ENCODE peak calls at places on chromosomes 6 and 20, in ten cellular contexts. Z, O, N, R, G, Y, J, B, L and S are unnamed samples. For H3K9me3, the result is how much of the 10 kb centered on the place peaks cover.

GRCh38 chr20:1894951-1895673 is at the start of gene SIRPA:
- DNase-seq in Z (no peak), Y (peak), B (no peak), G (peak), L (peak), O (no peak), J (no peak), R (peak), N (no peak), S (peak)

GRCh38 chr6:12009904-12010634 is 2.0 kb upstream of the HIVEP1 start:
- DNase-seq in R (peak), B (no peak), L (no peak), O (no peak), G (no peak), J (no peak), N (no peak), Z (no peak), Y (no peak), S (no peak)

GRCh38 chr6:89243331-89243629 is 26.1 kb upstream of the GABRR1 start:
- DNase-seq in Y (no peak), O (peak), G (no peak), B (no peak), R (no peak), N (no peak), L (no peak), Z (no peak), J (no peak), S (no peak)

GRCh38 chr20:32848846-32849245 is 9.9 kb upstream of the EFCAB8 start:
- DNase-seq in Z (no peak), R (no peak), J (no peak), G (no peak), Y (no peak), O (no peak), B (no peak), N (no peak), L (no peak), S (no peak)

GRCh38 chr6:7730852-7731251 is 5.0 kb downstream of the BMP6 start:
- DNase-seq in R (peak), Y (no peak), N (no peak), L (no peak), J (no peak), B (no peak), G (no peak), Z (peak), O (peak), S (no peak)

GRCh38 chr20:44137210-44137781 is 49.7 kb downstream of the JPH2 start:
- DNase-seq in R (no peak), G (peak), N (no peak), O (no peak), B (no peak), L (no peak), J (no peak), Z (peak), Y (peak), S (peak)

GRCh38 chr20:53162251-53162835 is 190.2 kb downstream of the TSHZ2 start:
- DNase-seq in G (peak), L (no peak), Y (peak), B (no peak), Z (no peak), J (no peak), N (no peak), R (peak), O (no peak), S (peak)

GRCh38 chr6:166157930-166158617 is 9.6 kb downstream of the TBXT start:
- DNase-seq in O (no peak), Y (no peak), G (no peak), R (no peak), L (no peak), B (no peak), J (no peak), N (no peak), Z (no peak), S (peak)

GRCh38 chr6:5259428-5259827 is 1.3 kb downstream of the LYRM4 start:
- DNase-seq in R (no peak), O (no peak), Y (no peak), B (no peak), Z (no peak), J (no peak), N (no peak), L (no peak), G (no peak), S (no peak)

GRCh38 chr20:36541227-36542018 is at the start of gene MYL9:
- DNase-seq in Z (peak), G (peak), J (no peak), B (no peak), N (no peak), O (no peak), L (peak), R (peak), Y (peak), S (peak)

GRCh38 chr6:43468240-43468639 is 9.1 kb upstream of the TJAP1 start:
- DNase-seq in J (no peak), Y (no peak), B (no peak), L (no peak), N (no peak), G (no peak), R (no peak), Z (no peak), O (no peak), S (no peak)

GRCh38 chr6:5096482-5096881 is 11.3 kb downstream of the PPP1R3G start:
- DNase-seq in N (no peak), G (peak), L (no peak), O (no peak), Z (no peak), B (no peak), Y (no peak), R (no peak), J (no peak), S (peak)

GRCh38 chr20:21971436-21971835 is 266.0 kb downstream of the PAX1 start:
- DNase-seq in G (no peak), J (no peak), R (no peak), B (no peak), L (no peak), O (no peak), Z (no peak), Y (no peak), N (no peak), S (no peak)

GRCh38 chr20:34445177-34446065 is 70.8 kb upstream of the DYNLRB1 start:
- DNase-seq in L (no peak), J (no peak), Z (no peak), N (no peak), B (no peak), G (no peak), O (no peak), Y (no peak), R (no peak), S (no peak)

GRCh38 chr20:62702886-62703852 is 5.5 kb upstream of the NTSR1 start:
- DNase-seq in Z (peak), L (no peak), N (no peak), B (no peak), O (peak), G (peak), J (no peak), R (peak), Y (peak), S (peak)

DNA sequence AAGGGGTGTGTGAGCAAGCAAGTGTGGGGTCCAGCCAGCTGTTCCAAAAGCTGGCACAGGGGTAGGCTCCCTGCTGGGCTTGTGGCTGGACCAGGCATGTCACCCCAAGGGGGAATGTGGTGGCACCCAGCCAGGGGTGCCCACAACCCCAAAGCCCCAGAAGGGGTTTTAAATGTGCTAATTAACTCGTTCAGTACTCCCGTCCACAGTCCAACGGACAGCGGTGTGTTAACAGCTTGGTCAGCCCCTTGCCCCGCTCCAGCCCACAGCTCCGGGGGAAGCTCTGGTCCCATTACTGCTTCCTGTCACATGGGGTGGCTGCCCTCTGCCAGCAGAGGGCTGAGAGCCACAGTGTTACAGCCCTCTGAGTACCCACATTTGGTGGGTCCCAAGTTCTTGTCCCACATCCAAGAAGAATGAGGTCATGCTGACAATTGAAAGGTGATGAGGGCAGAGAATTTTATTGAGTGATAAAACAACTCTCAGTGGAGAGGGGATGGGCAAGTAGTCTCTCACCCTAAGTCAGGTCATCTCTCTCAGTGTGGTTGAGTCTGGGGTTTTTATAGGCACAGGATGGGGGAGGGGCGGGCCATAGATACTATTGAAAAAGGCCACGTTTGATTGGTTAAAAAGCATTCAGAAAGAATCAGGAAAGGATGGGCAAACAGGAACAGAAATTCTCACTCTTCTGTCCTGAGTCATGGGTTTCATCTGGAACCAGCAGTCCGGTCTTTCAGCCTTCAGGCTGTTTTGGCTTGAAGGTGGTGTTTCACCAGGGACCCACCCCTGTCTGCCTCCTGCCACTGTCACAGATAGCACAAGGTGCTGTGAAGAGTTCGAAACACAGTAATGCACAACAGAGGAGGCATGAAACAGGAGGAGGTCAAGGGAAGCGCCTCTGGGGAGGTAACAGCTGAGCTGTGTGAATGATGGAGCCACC is 238.5 kb downstream of the NFATC2 start:
- DNase-seq in J (no peak), N (no peak), Y (no peak), L (no peak), G (no peak), O (no peak), B (no peak), Z (no peak), R (no peak), S (no peak)
- H3K9me3 ChIP-seq in J (under half), N (under half), Y (under half), L (under half), G (under half), O (under half), B (under half), Z (under half), R (under half), S (under half)

DNA sequence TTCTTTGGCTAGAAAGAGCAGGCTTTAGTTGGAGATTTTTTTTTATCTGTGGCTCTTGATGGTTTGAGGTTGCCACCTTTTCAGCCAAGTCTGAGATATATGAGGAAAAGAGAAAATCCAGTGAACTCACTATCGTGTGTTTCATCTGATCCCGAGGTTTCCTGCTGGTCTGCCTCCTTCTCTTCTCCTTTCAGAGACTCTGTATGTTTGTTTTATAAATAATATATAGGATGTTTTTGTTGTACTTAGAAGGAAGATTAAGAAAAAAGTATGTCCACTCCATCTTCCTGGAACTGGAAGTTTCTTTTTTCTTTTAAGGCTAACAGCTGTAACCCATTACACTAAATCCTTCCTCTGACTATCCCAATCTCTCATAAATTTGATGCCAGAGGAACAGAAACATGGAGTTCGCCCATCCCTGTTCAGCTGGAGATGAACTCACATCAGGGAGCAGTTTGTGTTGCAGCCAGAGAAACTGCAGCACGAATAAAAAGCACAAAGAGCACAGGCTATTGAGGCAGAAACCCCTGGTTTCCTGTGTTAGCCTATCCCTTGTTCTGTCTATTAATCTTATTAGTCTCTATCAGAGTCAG is 20.7 kb downstream of the RIPK1 start:
- DNase-seq in J (no peak), G (no peak), O (no peak), L (no peak), N (no peak), Z (no peak), R (no peak), B (no peak), Y (peak), S (no peak)
- H3K9me3 ChIP-seq in J (under half), G (under half), O (under half), L (under half), N (under half), Z (under half), R (under half), B (under half), Y (under half), S (under half)

GRCh38 chr6:160004419-160005160 is 35.7 kb downstream of the IGF2R start:
- DNase-seq in Y (no peak), Z (no peak), B (no peak), J (no peak), O (no peak), G (no peak), N (no peak), R (no peak), L (no peak), S (no peak)
- H3K9me3 ChIP-seq in Y (under half), Z (under half), B (under half), J (under half), O (under half), G (under half), N (under half), R (under half), L (under half), S (under half)

DNA sequence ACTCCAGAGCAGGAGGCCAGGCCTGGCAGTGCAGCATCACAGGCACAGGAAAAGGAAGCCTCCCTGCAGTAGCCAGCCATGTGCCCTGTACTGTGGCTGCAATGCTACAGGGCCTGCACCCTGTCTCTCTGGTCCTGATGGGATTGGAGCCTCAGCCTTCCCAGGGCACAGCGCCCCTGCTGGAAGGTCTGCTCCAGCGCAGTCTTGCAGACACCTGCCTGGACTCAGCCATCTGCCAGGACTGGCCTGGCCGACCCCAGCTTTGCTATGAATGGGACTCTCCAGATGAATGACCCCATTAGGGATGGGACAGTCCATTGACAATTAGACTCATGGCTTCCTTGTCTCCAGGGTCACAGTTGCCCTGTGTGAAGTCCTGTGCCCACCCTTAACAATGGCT is 251.6 kb downstream of the ERMARD start:
- DNase-seq in G (no peak), B (no peak), Z (no peak), O (no peak), N (no peak), J (no peak), R (no peak), L (no peak), Y (no peak), S (no peak)
- H3K9me3 ChIP-seq in G (under half), B (under half), Z (half or more), O (under half), N (under half), J (under half), R (under half), L (under half), Y (under half), S (under half)

DNA sequence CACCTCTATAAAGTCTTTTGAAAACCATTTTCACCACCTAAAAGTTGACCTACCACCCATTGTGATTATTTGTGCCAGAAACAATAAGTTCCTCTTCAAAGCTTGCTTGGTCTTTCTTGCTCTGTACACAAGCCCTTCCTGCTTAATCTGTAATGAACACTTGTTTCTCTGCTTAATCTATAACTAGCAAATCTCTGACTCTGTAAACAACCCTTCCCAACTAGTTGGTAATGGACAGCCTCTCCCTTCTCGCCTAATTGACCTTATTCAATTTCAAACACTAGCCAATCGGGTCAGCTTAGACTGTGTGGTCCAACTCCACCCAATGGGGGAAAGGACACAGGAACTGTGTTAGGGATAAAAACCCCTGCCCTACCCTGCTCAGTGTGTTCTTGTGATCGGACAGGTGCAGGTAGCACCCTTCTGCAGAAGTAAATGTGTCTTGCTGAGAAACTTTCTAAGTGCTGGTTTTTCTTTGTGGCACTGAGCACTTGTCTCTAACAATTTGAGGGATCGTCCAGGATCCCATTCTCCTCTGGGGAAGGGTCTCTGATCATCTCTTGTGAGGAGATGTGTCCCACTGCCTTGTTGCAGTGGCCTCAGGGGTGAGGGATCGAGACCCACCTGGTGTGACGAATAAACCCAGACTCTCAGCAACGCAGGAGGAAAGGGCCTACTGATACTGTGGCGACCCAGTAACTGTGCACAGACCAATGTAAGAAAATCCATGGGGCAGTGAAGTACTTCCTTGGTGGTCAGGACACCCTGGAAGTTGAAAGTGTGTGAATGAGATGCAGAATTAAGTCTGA is 23.5 kb downstream of the CHD6 start:
- DNase-seq in Z (no peak), L (no peak), J (no peak), N (no peak), B (no peak), G (no peak), O (no peak), Y (no peak), R (no peak), S (no peak)
- H3K9me3 ChIP-seq in Z (under half), L (under half), J (under half), N (under half), B (under half), G (under half), O (under half), Y (under half), R (under half), S (under half)

GRCh38 chr20:55880361-55880760 is 125.0 kb downstream of the CBLN4 start:
- DNase-seq in Z (no peak), O (no peak), J (no peak), Y (no peak), L (no peak), G (no peak), N (no peak), R (no peak), B (no peak), S (peak)
- H3K9me3 ChIP-seq in Z (under half), O (under half), J (under half), Y (under half), L (under half), G (under half), N (under half), R (under half), B (under half), S (under half)